ENCODE peak calls at places on chromosome 12, in ten cellular contexts. D, V, L, J, I, O, A, T, G and C are unnamed samples.

GRCh38 chr12:96143827-96144226 is 50.3 kb upstream of the ELK3 start:
- DNase-seq in D (no peak), V (no peak), L (no peak), J (no peak), I (no peak), O (no peak), A (peak; percentile 97), T (no peak), G (no peak), C (no peak)

GRCh38 chr12:55060470-55060869 is 40.7 kb downstream of the NEUROD4 start:
- DNase-seq in D (no peak), V (no peak), L (no peak), J (no peak), I (no peak), O (no peak), A (no peak), T (no peak), G (no peak), C (no peak)

GRCh38 chr12:12236896-12237295 is 29.9 kb downstream of the LRP6 start:
- DNase-seq in D (no peak), V (no peak), L (no peak), J (no peak), I (no peak), O (no peak), A (no peak), T (no peak), G (no peak), C (no peak)

GRCh38 chr12:1566449-1567135 is 27.8 kb downstream of the FBXL14 start:
- DNase-seq in D (no peak), V (no peak), L (no peak), J (no peak), I (no peak), O (no peak), A (no peak), T (no peak), G (no peak), C (no peak)

GRCh38 chr12:99619389-99620158 is 28.0 kb upstream of the GARIN6 start:
- DNase-seq in D (no peak), V (peak; percentile 38), L (no peak), J (peak; percentile 31), I (no peak), O (peak; percentile 59), A (no peak), T (no peak), G (no peak), C (no peak)

GRCh38 chr12:21509768-21510167 is 8.2 kb downstream of the GOLT1B start:
- DNase-seq in D (no peak), V (no peak), L (no peak), J (no peak), I (no peak), O (no peak), A (no peak), T (no peak), G (no peak), C (no peak)

GRCh38 chr12:82966160-82966559 is 279.5 kb downstream of the TMTC2 start:
- DNase-seq in D (no peak), V (peak; percentile 97), L (no peak), J (no peak), I (no peak), O (no peak), A (peak; percentile 47), T (no peak), G (no peak), C (no peak)

GRCh38 chr12:14896477-14897184 is 11.0 kb upstream of the MGP start:
- DNase-seq in D (peak; percentile 60), V (no peak), L (no peak), J (no peak), I (no peak), O (peak; percentile 74), A (no peak), T (no peak), G (no peak), C (no peak)

GRCh38 chr12:130775953-130776856 is 60.1 kb upstream of the RIMBP2 start:
- DNase-seq in D (peak; percentile 64), V (no peak), L (no peak), J (peak; percentile 65), I (peak; percentile 57), O (peak; percentile 75), A (peak; percentile 75), T (peak; percentile 73), G (peak; percentile 27), C (no peak)

GRCh38 chr12:43063642-43064041 is 474.1 kb upstream of the PRICKLE1 start:
- DNase-seq in D (peak; percentile 26), V (no peak), L (no peak), J (no peak), I (no peak), O (peak; percentile 65), A (no peak), T (no peak), G (no peak), C (no peak)

GRCh38 chr12:70052931-70053497 is 190.2 kb upstream of the CNOT2 start:
- DNase-seq in D (peak; percentile 1), V (peak; percentile 79), L (no peak), J (peak; percentile 81), I (peak; percentile 63), O (peak; percentile 74), A (peak; percentile 63), T (no peak), G (no peak), C (peak; percentile 93)

GRCh38 chr12:123398177-123398916 is 14.4 kb downstream of the KMT5A start:
- DNase-seq in D (no peak), V (no peak), L (no peak), J (no peak), I (peak; percentile 74), O (peak; percentile 62), A (peak; percentile 87), T (no peak), G (peak; percentile 30), C (no peak)

GRCh38 chr12:49842519-49843352 is at the start of gene BCDIN3D:
- DNase-seq in D (peak; percentile 29), V (peak; percentile 78), L (peak; percentile 84), J (peak; percentile 94), I (peak; percentile 95), O (peak; percentile 92), A (peak; percentile 91), T (peak; percentile 96), G (peak; percentile 89), C (peak; percentile 98)

GRCh38 chr12:94198872-94199271 is 50.5 kb downstream of the PLXNC1 start:
- DNase-seq in D (no peak), V (no peak), L (no peak), J (no peak), I (no peak), O (no peak), A (no peak), T (no peak), G (no peak), C (no peak)

GRCh38 chr12:113314121-113314529 is 20.8 kb downstream of the SLC8B1 start:
- DNase-seq in D (no peak), V (no peak), L (no peak), J (no peak), I (no peak), O (no peak), A (no peak), T (no peak), G (no peak), C (no peak)